ENCODE peak calls at places on chromosomes 12 and 14, in five cellular contexts. V, K, B, M and D are unnamed samples.

GRCh38 chr12:92574046-92574783 is 128.6 kb upstream of the PLEKHG7 start:
- DNase-seq in M (peak), K (no peak), B (no peak), V (no peak), D (no peak)

GRCh38 chr12:48813464-48814312 is 4.6 kb upstream of the CACNB3 start:
- DNase-seq in M (no peak), B (no peak), V (no peak), K (no peak), D (no peak)

GRCh38 chr12:113072136-113072535 is 15.6 kb downstream of the DTX1 start:
- DNase-seq in K (no peak), V (no peak), B (no peak), M (peak), D (no peak)

GRCh38 chr12:113259499-113259953 is 38.3 kb downstream of the TPCN1 start:
- DNase-seq in K (no peak), M (peak), B (peak), V (no peak), D (no peak)

GRCh38 chr14:35412281-35413057 is 7.9 kb upstream of the NFKBIA start:
- DNase-seq in M (no peak), V (no peak), K (no peak), B (no peak), D (no peak)

GRCh38 chr12:64160718-64161060 is 61.4 kb downstream of the KICS2 start:
- DNase-seq in M (no peak), K (no peak), B (no peak), V (no peak), D (no peak)

GRCh38 chr12:110661337-110661972 is 27.5 kb downstream of the HVCN1 start:
- DNase-seq in K (no peak), M (no peak), B (peak), V (no peak), D (peak)

GRCh38 chr14:93262446-93262845 is 55.4 kb downstream of the UBR7 start:
- DNase-seq in B (no peak), M (no peak), V (no peak), K (no peak), D (no peak)

GRCh38 chr14:92717571-92718042 is 30.8 kb downstream of the LGMN start:
- DNase-seq in B (no peak), V (no peak), M (no peak), K (no peak), D (peak)

GRCh38 chr12:8697120-8697475 is 693 bp upstream of the RIMKLB start:
- DNase-seq in B (no peak), M (peak), V (no peak), K (no peak), D (no peak)

GRCh38 chr12:9256341-9256740 is 48.1 kb upstream of the PZP start:
- DNase-seq in K (no peak), M (no peak), V (no peak), B (no peak), D (no peak)

GRCh38 chr12:50597200-50598195 is 92.7 kb downstream of the DIP2B start:
- DNase-seq in M (no peak), V (no peak), K (no peak), B (peak), D (peak)

GRCh38 chr12:86379337-86379736 is 123.1 kb upstream of the MGAT4C start:
- DNase-seq in B (no peak), K (no peak), M (no peak), V (no peak), D (no peak)

GRCh38 chr14:65850429-65851145 is 438.1 kb downstream of the FUT8 start:
- DNase-seq in M (no peak), B (no peak), K (no peak), V (no peak), D (no peak)

GRCh38 chr14:91332448-91333059 is 85.1 kb downstream of the CCDC88C start:
- DNase-seq in K (no peak), V (no peak), B (peak), M (no peak), D (no peak)

GRCh38 chr14:51648296-51648695 is 3.4 kb upstream of the FRMD6 start:
- DNase-seq in B (no peak), V (no peak), M (no peak), K (no peak), D (no peak)

GRCh38 chr12:54338682-54339296 is 13.9 kb downstream of the COPZ1 start:
- DNase-seq in M (no peak), K (no peak), V (no peak), B (no peak), D (no peak)

GRCh38 chr12:63874897-63875296 is 30.4 kb downstream of the SRGAP1 start:
- DNase-seq in K (no peak), B (no peak), M (no peak), V (no peak), D (no peak)

GRCh38 chr12:48980953-48981756 is 3.0 kb downstream of the WNT1 start:
- DNase-seq in V (no peak), B (no peak), K (no peak), M (no peak), D (peak)

GRCh38 chr12:111451649-111452129 is 46.0 kb downstream of the SH2B3 start:
- DNase-seq in B (peak), V (no peak), M (peak), K (no peak), D (peak)